ENCODE peak calls at places on chromosomes 16 and 17, in four cellular contexts. E, D, B and A are unnamed samples.

GRCh38 chr17:52383493-52384100 is 225.1 kb upstream of the CA10 start:
- DNase-seq in E (peak), D (peak), B (peak), A (peak)

GRCh38 chr17:57834146-57834741 is 15.6 kb downstream of the MRPS23 start:
- DNase-seq in E (no peak), D (no peak), B (no peak), A (peak)

GRCh38 chr17:42773290-42774035 is at the start of gene VPS25:
- DNase-seq in E (peak), D (peak), B (no peak), A (peak)

GRCh38 chr17:8326591-8327583 is 12.8 kb upstream of the ODF4 start:
- DNase-seq in E (no peak), D (no peak), B (peak), A (no peak)

GRCh38 chr16:21598676-21599157 is 660 bp upstream of the METTL9 start:
- DNase-seq in E (peak), D (no peak), B (no peak), A (no peak)

GRCh38 chr17:67478266-67479118 is 101.4 kb downstream of the PITPNC1 start:
- DNase-seq in E (no peak), D (no peak), B (no peak), A (no peak)

GRCh38 chr16:74896389-74897370 is 88.2 kb downstream of the WDR59 start:
- DNase-seq in E (no peak), D (peak), B (no peak), A (no peak)

GRCh38 chr17:81453049-81453448 is 57.8 kb downstream of the BAHCC1 start:
- DNase-seq in E (peak), D (no peak), B (no peak), A (no peak)

GRCh38 chr16:53756329-53756996 is 52.5 kb downstream of the FTO start:
- DNase-seq in E (no peak), D (no peak), B (no peak), A (no peak)

GRCh38 chr16:81237282-81237681 is 1.2 kb upstream of the BCO1 start:
- DNase-seq in E (no peak), D (no peak), B (no peak), A (no peak)

GRCh38 chr17:29376667-29377268 is 13.4 kb upstream of the TAOK1 start:
- DNase-seq in E (no peak), D (peak), B (no peak), A (peak)

GRCh38 chr16:9054460-9054859 is 37.0 kb upstream of the HAPSTR1 start:
- DNase-seq in E (no peak), D (no peak), B (no peak), A (no peak)

GRCh38 chr17:72139213-72139612 is 18.4 kb downstream of the SOX9 start:
- DNase-seq in E (no peak), D (no peak), B (no peak), A (no peak)

GRCh38 chr17:3641014-3641413 is 4.5 kb downstream of the CTNS start:
- DNase-seq in E (no peak), D (no peak), B (no peak), A (no peak)

GRCh38 chr17:6027342-6028024 is 42.7 kb upstream of the WSCD1 start:
- DNase-seq in E (no peak), D (no peak), B (no peak), A (no peak)

GRCh38 chr17:77990301-77990700 is 31.8 kb downstream of the TNRC6C start:
- DNase-seq in E (no peak), D (no peak), B (no peak), A (no peak)

GRCh38 chr16:11536104-11536866 is 50.4 kb downstream of the LITAF start:
- DNase-seq in E (no peak), D (no peak), B (no peak), A (no peak)

GRCh38 chr17:82687375-82687861 is 11.1 kb downstream of the RAB40B start:
- DNase-seq in E (no peak), D (no peak), B (no peak), A (no peak)

GRCh38 chr16:14428043-14428442 is 202.0 kb downstream of the PARN start:
- DNase-seq in E (no peak), D (no peak), B (no peak), A (no peak)

GRCh38 chr17:75808905-75809621 is 24.5 kb downstream of the UNK start:
- DNase-seq in E (no peak), D (no peak), B (no peak), A (peak)

GRCh38 chr17:27106982-27107360 is 186.9 kb upstream of the WSB1 start:
- DNase-seq in E (no peak), D (no peak), B (no peak), A (no peak)

GRCh38 chr16:11224096-11224893 is 31.7 kb downstream of the SOCS1 start:
- DNase-seq in E (peak), D (no peak), B (no peak), A (no peak)

GRCh38 chr17:2926019-2926650 is 129.9 kb downstream of the RAP1GAP2 start:
- DNase-seq in E (no peak), D (peak), B (no peak), A (peak)

GRCh38 chr17:41029633-41030245 is at the start of gene KRTAP1-4:
- DNase-seq in E (no peak), D (no peak), B (no peak), A (no peak)

GRCh38 chr16:8625491-8626087 is 4.1 kb downstream of the METTL22 start:
- DNase-seq in E (no peak), D (no peak), B (no peak), A (no peak)

GRCh38 chr16:56551796-56552738 is 12.8 kb upstream of the MT4 start:
- DNase-seq in E (peak), D (no peak), B (no peak), A (no peak)

GRCh38 chr16:68993885-68994284 is 111.6 kb upstream of the HAS3 start:
- DNase-seq in E (no peak), D (peak), B (no peak), A (no peak)

GRCh38 chr17:63722403-63722802 is 19.2 kb downstream of the STRADA start:
- DNase-seq in E (no peak), D (no peak), B (no peak), A (no peak)

GRCh38 chr16:29230671-29231091 is 175.8 kb downstream of the NPIPB11 start:
- DNase-seq in E (no peak), D (no peak), B (no peak), A (no peak)

GRCh38 chr17:55294042-55294751 is 29.4 kb downstream of the HLF start:
- DNase-seq in E (peak), D (no peak), B (no peak), A (no peak)

GRCh38 chr16:2206780-2207433 is 1.7 kb downstream of the MLST8 start:
- DNase-seq in E (no peak), D (no peak), B (no peak), A (no peak)

GRCh38 chr17:47776330-47777197 is 43.5 kb downstream of the TBX21 start:
- DNase-seq in E (peak), D (peak), B (no peak), A (no peak)

GRCh38 chr16:74577882-74578366 is 29.0 kb downstream of the GLG1 start:
- DNase-seq in E (no peak), D (peak), B (no peak), A (no peak)

GRCh38 chr17:78174332-78174869 is 6.0 kb downstream of the SYNGR2 start:
- DNase-seq in E (no peak), D (no peak), B (no peak), A (no peak)

GRCh38 chr16:16075463-16076399 is 126.3 kb downstream of the ABCC1 start:
- DNase-seq in E (no peak), D (no peak), B (no peak), A (no peak)

GRCh38 chr16:67370686-67371085 is 22.6 kb downstream of the TPPP3 start:
- DNase-seq in E (no peak), D (no peak), B (no peak), A (no peak)